ENCODE peak calls at places on chromosome X, in four cellular contexts. One of them, this sample, is unnamed.

GRCh38 chrX:121307441-121307840 is 260.0 kb downstream of the GLUD2 start:
- DNase-seq in K562: no peak
- DNase-seq in IMR-90: no peak
- DNase-seq in SK-N-SH: no peak
- DNase-seq in this sample: no peak

GRCh38 chrX:20507901-20508620 is 241.4 kb upstream of the RPS6KA3 start:
- DNase-seq in K562: no peak
- DNase-seq in SK-N-SH: no peak
- DNase-seq in IMR-90: no peak
- DNase-seq in this sample: no peak

GRCh38 chrX:119516157-119516702 is 48.0 kb downstream of the SLC25A5 start:
- DNase-seq in SK-N-SH: peak
- DNase-seq in K562: peak
- DNase-seq in IMR-90: peak
- DNase-seq in this sample: peak

GRCh38 chrX:125006704-125007103 is 313.0 kb upstream of the TEX13C start:
- DNase-seq in SK-N-SH: no peak
- DNase-seq in IMR-90: no peak
- DNase-seq in K562: no peak
- DNase-seq in this sample: no peak

GRCh38 chrX:66042307-66043077 is 2.6 kb upstream of the VSIG4 start:
- DNase-seq in K562: no peak
- DNase-seq in IMR-90: no peak
- DNase-seq in SK-N-SH: no peak
- DNase-seq in this sample: no peak

GRCh38 chrX:11423362-11423818 is 130.2 kb downstream of the AMELX start:
- DNase-seq in SK-N-SH: no peak
- DNase-seq in K562: peak
- DNase-seq in IMR-90: peak
- DNase-seq in this sample: no peak

GRCh38 chrX:115400960-115401359 is 111.4 kb downstream of the LUZP4 start:
- DNase-seq in SK-N-SH: no peak
- DNase-seq in IMR-90: no peak
- DNase-seq in K562: no peak
- DNase-seq in this sample: no peak

GRCh38 chrX:70434914-70435586 is 9.6 kb upstream of the DLG3 start:
- DNase-seq in IMR-90: peak
- DNase-seq in K562: no peak
- DNase-seq in SK-N-SH: no peak
- DNase-seq in this sample: no peak

GRCh38 chrX:150483576-150483975 is 84.8 kb upstream of the MTM1 start:
- DNase-seq in SK-N-SH: no peak
- DNase-seq in IMR-90: no peak
- DNase-seq in K562: no peak
- DNase-seq in this sample: no peak

GRCh38 chrX:119870626-119871131 is 854 bp downstream of the RNF113A start:
- DNase-seq in K562: no peak
- DNase-seq in IMR-90: peak
- DNase-seq in SK-N-SH: peak
- DNase-seq in this sample: no peak

GRCh38 chrX:37958493-37959211 is 47.7 kb upstream of the SYTL5 start:
- DNase-seq in K562: no peak
- DNase-seq in SK-N-SH: no peak
- DNase-seq in IMR-90: peak
- DNase-seq in this sample: no peak

GRCh38 chrX:39195156-39195555 is 393.9 kb downstream of the MID1IP1 start:
- DNase-seq in IMR-90: no peak
- DNase-seq in SK-N-SH: no peak
- DNase-seq in K562: no peak
- DNase-seq in this sample: no peak

GRCh38 chrX:44952329-44953027 is 79.5 kb downstream of the KDM6A start:
- DNase-seq in SK-N-SH: no peak
- DNase-seq in IMR-90: no peak
- DNase-seq in K562: no peak
- DNase-seq in this sample: no peak

GRCh38 chrX:128460835-128461234 is 408.6 kb upstream of the ACTRT1 start:
- DNase-seq in K562: no peak
- DNase-seq in IMR-90: no peak
- DNase-seq in SK-N-SH: peak
- DNase-seq in this sample: peak

GRCh38 chrX:116239944-116240391 is 69.4 kb downstream of the AGTR2 start:
- DNase-seq in IMR-90: no peak
- DNase-seq in SK-N-SH: no peak
- DNase-seq in K562: no peak
- DNase-seq in this sample: no peak

GRCh38 chrX:21747523-21747922 is 10.4 kb downstream of the SMPX start:
- DNase-seq in IMR-90: no peak
- DNase-seq in SK-N-SH: no peak
- DNase-seq in K562: no peak
- DNase-seq in this sample: no peak

GRCh38 chrX:112628288-112628687 is 51.5 kb downstream of the LHFPL1 start:
- DNase-seq in SK-N-SH: no peak
- DNase-seq in IMR-90: no peak
- DNase-seq in K562: no peak
- DNase-seq in this sample: no peak

GRCh38 chrX:107674480-107675364 is 46.4 kb downstream of the PRPS1 start:
- DNase-seq in SK-N-SH: no peak
- DNase-seq in IMR-90: no peak
- DNase-seq in K562: peak
- DNase-seq in this sample: no peak

GRCh38 chrX:54087661-54088060 is 43.4 kb upstream of the PHF8 start:
- DNase-seq in K562: no peak
- DNase-seq in IMR-90: no peak
- DNase-seq in SK-N-SH: no peak
- DNase-seq in this sample: no peak

GRCh38 chrX:50941638-50942037 is 31.1 kb downstream of the BMP15 start:
- DNase-seq in SK-N-SH: peak
- DNase-seq in IMR-90: no peak
- DNase-seq in K562: no peak
- DNase-seq in this sample: peak

GRCh38 chrX:115525486-115525885 is 35.5 kb upstream of the PLS3 start:
- DNase-seq in SK-N-SH: no peak
- DNase-seq in IMR-90: no peak
- DNase-seq in K562: no peak
- DNase-seq in this sample: no peak

GRCh38 chrX:152932598-152933175 is 34.8 kb downstream of the ZNF185 start:
- DNase-seq in SK-N-SH: no peak
- DNase-seq in IMR-90: no peak
- DNase-seq in K562: no peak
- DNase-seq in this sample: no peak
- TF ChIP-seq RAD21 in SK-N-SH: no peak
- TF ChIP-seq RAD21 in IMR-90: no peak
- TF ChIP-seq RAD21 in K562: no peak
- TF ChIP-seq RAD21 in this sample: no peak

DNA sequence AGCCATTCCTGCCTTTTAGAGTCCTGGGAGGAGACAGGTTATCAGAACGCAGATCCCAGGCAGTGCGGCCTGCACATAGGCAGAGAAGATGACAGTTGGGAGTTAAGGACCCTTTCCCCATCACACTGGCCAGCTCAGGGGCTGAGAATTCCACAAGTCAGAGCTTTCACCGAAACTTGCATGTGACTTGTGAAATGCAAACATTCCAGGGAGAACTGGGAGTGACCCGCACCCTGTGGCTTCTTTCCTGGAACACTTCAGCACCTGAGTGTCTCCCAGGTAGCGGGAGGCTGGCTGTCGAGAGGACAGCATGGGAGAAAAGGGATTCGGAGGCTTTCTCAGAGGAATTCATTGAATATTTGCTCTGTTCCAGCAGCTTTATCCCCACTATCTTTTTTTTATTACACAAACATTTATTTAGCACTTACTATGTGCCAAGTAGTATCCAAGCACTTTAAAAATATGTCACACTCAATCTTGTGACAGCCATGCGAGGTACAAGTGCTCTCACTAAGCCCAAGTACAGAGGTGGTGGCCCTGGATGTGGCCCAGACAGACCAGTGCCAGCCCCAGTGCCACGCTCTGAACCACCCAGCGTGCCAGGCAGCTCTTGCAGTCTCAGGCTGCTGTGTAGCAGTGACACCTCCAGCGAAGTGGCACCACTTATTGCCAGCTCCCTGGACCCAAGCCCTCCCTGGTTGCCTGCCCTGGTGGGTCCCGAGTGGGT is 100.5 kb downstream of the PHKA2 start:
- DNase-seq in K562: no peak
- DNase-seq in IMR-90: no peak
- DNase-seq in SK-N-SH: no peak
- DNase-seq in this sample: no peak
- TF ChIP-seq USF2 in K562: no peak
- TF ChIP-seq USF2 in IMR-90: no peak
- TF ChIP-seq USF2 in SK-N-SH: no peak
- TF ChIP-seq USF2 in this sample: no peak

DNA sequence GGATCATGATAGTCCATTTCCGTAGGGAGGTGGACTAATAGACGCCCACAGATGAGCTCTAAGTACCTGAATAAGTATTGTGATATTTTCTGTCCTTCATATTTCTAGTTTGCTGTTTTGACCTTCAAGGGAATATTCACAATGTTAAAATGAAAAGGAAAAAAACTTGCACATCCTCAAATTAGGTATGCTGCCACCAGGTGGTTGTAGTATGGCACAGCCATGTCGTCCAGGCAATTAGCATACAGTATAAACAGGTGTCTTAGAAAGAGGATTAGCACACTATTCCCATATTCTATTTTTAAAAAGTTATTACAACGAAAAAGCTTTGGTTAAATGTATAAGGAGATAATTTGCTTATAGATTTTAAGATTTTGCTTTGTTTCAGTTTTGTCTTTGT is 802.0 kb downstream of the RPA4 start:
- DNase-seq in SK-N-SH: peak
- DNase-seq in K562: peak
- DNase-seq in IMR-90: peak
- DNase-seq in this sample: peak
- TF ChIP-seq RAD21 in SK-N-SH: peak
- TF ChIP-seq RAD21 in K562: peak
- TF ChIP-seq RAD21 in IMR-90: peak
- TF ChIP-seq RAD21 in this sample: peak

DNA sequence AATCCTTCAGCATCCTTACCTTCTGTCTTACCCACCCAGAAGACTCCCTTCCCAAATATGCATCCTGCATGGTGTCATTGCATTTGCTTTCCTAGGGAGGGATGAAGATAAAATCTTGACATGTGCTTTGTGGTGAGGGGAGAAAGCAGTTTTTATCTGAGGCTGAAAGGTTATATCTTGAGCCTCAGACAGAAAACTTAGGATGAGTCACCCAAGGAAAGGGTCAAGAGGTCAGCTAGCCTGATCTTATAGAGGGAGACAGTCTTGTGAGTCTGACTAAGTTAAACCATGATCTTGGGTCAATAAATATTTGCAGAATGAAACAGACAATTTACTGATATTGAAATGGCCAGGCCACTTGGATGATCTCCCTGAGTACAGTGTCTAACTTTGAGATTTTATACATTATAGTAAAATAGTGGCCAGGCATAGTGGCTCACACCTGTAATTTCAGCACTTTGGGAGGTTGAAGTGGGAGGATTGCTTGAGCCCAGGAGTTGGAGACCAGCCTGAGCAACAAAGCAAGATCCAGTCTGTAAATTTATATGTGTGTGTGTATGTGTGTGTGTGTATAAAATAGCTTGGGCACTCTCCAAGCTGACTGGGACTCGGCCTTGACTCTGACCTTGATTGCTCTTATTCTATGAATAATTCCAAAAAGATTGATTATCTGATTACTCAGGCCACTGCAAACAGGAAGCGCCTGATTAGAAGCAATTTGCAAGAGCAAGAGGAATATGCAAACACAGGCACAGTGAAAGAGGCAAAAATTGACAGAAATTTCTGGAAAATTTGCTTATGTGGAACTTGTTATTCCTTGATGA is 15.5 kb upstream of the FAM9C start:
- DNase-seq in K562: peak
- DNase-seq in SK-N-SH: no peak
- DNase-seq in IMR-90: peak
- DNase-seq in this sample: peak
- TF ChIP-seq USF2 in K562: no peak
- TF ChIP-seq USF2 in SK-N-SH: no peak
- TF ChIP-seq USF2 in IMR-90: no peak
- TF ChIP-seq USF2 in this sample: no peak

GRCh38 chrX:19381326-19381725 is 37.6 kb downstream of the PDHA1 start:
- DNase-seq in IMR-90: no peak
- DNase-seq in SK-N-SH: no peak
- DNase-seq in K562: no peak
- DNase-seq in this sample: no peak
- TF ChIP-seq RAD21 in IMR-90: no peak
- TF ChIP-seq RAD21 in SK-N-SH: no peak
- TF ChIP-seq RAD21 in K562: no peak
- TF ChIP-seq RAD21 in this sample: no peak